ENCODE peak calls at places on chromosomes 12 and 14, in seven cellular contexts. L, K, U, R, E, X and B are unnamed samples. For H3K4me1, the result is how much of the 10 kb centered on the place peaks cover.

GRCh38 chr14:104686624-104687517 is 2.5 kb upstream of the INF2 start:
- DNase-seq in K (peak), X (no peak), E (no peak), R (no peak), L (no peak), U (no peak), B (no peak)

GRCh38 chr14:59687663-59688062 is 111.1 kb upstream of the CCDC175 start:
- DNase-seq in L (no peak), K (no peak), R (no peak), U (no peak), X (no peak), E (no peak), B (peak)

GRCh38 chr14:72892879-72893635 is 844 bp downstream of the DPF3 start:
- DNase-seq in E (peak), R (peak), U (peak), X (no peak), K (no peak), L (no peak), B (peak)

GRCh38 chr12:47722926-47723631 is 2.2 kb downstream of the ENDOU start:
- DNase-seq in L (no peak), U (no peak), X (no peak), E (no peak), R (no peak), K (no peak), B (no peak)

GRCh38 chr14:56065621-56066295 is 52.5 kb upstream of the PELI2 start:
- DNase-seq in E (no peak), K (no peak), L (no peak), R (no peak), X (no peak), U (no peak), B (no peak)

GRCh38 chr12:46770501-46771183 is 55.2 kb downstream of the SLC38A4 start:
- DNase-seq in L (no peak), X (no peak), E (peak), R (peak), U (no peak), K (no peak), B (no peak)

GRCh38 chr14:103984196-103984595 is 41.9 kb upstream of the RD3L start:
- DNase-seq in L (no peak), R (no peak), K (no peak), U (no peak), E (no peak), X (no peak), B (no peak)

GRCh38 chr12:6965714-6966113 is 4.8 kb downstream of the PHB2 start:
- DNase-seq in K (no peak), L (no peak), R (no peak), E (no peak), U (peak), X (no peak), B (no peak)

GRCh38 chr12:66232258-66232657 is 43.2 kb downstream of the IRAK3 start:
- DNase-seq in E (no peak), U (no peak), R (no peak), K (no peak), X (no peak), L (no peak), B (no peak)

GRCh38 chr12:58732894-58733293 is 187.4 kb downstream of the LRIG3 start:
- DNase-seq in R (no peak), E (peak), L (no peak), X (no peak), U (no peak), K (no peak), B (no peak)

GRCh38 chr12:71900091-71900490 is 38.6 kb upstream of the TPH2 start:
- DNase-seq in U (no peak), E (no peak), L (peak), R (peak), X (no peak), K (no peak), B (peak)

GRCh38 chr14:104431929-104432541 is 147.5 kb upstream of the C14orf180 start:
- DNase-seq in E (no peak), K (no peak), L (no peak), X (no peak), R (no peak), U (peak), B (no peak)

GRCh38 chr12:108665608-108666202 is 32.0 kb upstream of the SELPLG start:
- DNase-seq in L (no peak), K (no peak), X (no peak), R (no peak), U (no peak), E (no peak), B (no peak)

GRCh38 chr14:100375273-100375962 is 52.3 kb downstream of the SLC25A47 start:
- DNase-seq in U (peak), X (peak), R (peak), E (peak), L (no peak), K (peak), B (peak)

DNA sequence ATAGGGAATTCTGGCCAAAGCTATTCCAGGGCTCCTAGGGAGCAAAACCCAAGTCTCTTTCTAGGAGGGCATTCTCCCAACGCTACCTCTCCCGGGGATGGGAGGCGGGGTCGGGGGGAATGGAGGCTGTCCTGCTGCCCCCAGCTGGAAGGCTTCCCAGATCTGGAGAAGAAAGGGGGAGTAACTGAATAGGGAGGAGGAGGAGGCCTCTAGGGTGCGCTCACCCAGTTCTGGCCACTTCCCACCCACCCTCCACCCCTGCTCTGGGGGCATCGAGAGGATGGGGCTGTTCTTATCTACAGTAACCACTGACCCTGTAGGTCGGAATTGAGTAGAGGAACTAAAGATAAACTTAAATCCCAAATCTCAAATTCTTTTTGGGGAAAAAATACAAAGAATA is 577 bp upstream of the RNASE1 start:
- DNase-seq in K (no peak), E (no peak), U (no peak), R (no peak), X (no peak), L (no peak), B (no peak)
- H3K27ac ChIP-seq in K (no peak), E (no peak), U (no peak), R (no peak), X (no peak), L (no peak), B (no peak)

GRCh38 chr14:97253756-97254155 is 456.6 kb downstream of the VRK1 start:
- DNase-seq in E (no peak), K (no peak), U (no peak), X (no peak), R (no peak), L (no peak), B (no peak)

GRCh38 chr14:97248973-97249372 is 451.8 kb downstream of the VRK1 start:
- DNase-seq in X (no peak), R (no peak), K (no peak), U (no peak), E (no peak), L (no peak), B (no peak)

GRCh38 chr14:97246648-97247047 is 449.5 kb downstream of the VRK1 start:
- DNase-seq in K (no peak), R (no peak), U (no peak), X (no peak), L (no peak), E (no peak), B (no peak)

GRCh38 chr14:97250925-97251324 is 453.7 kb downstream of the VRK1 start:
- DNase-seq in R (no peak), L (no peak), E (no peak), U (no peak), X (no peak), K (no peak), B (no peak)

GRCh38 chr14:97251423-97252155 is 454.4 kb downstream of the VRK1 start:
- DNase-seq in E (peak), U (no peak), K (no peak), X (no peak), L (no peak), R (peak), B (no peak)
- H3K4me1 ChIP-seq in E (under half), U (under half), K (under half), X (under half), L (under half), R (under half), B (under half)

GRCh38 chr12:70637686-70638085 is 457 bp upstream of the PTPRB start:
- DNase-seq in E (no peak), U (no peak), L (no peak), R (no peak), K (no peak), X (no peak), B (no peak)
- H3K27ac ChIP-seq in E (no peak), U (no peak), L (no peak), R (no peak), K (no peak), X (no peak), B (no peak)

DNA sequence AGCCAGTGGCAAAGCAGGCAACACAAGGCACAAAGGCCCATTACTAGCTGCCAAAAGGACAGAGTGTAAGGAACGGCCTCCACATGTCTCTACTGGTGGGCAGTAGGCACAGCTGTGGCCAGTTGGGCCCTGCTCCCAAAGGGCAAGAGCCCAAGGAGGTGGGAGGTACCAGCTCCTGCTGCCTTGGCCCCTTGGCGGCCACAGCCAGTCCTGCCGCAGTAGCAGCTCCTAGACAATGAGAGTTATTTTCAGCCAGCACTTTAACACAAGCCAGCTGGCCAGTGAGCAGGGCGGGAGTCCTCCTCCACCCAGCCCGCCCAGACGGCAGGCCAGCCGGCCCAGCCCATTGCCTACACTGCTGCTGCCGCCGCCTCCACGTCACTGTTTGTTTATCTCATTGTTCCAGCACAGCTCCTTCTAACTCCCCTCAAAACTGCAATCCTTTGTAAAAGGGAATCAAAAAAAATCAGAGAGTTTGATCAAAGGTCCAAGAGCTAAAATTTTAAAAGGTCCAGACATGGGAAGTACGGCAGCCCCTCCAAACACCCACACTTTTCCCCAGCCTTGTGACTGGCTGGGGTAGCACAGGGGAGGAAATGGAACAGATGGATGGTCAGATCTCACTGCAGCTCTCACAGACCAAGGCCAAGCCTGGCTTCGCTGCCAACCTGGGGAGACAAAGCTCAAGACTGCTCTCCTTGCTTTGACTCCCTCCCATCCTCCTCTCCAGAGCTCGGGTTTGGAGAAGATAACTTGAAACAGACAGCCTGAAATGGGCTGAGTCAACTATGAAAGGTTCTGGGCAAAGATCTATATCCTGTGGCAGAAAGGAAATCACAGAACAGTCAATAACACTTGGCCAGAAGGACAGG is 33.5 kb downstream of the FMNL3 start:
- DNase-seq in U (peak), R (peak), L (no peak), E (peak), K (peak), X (no peak), B (no peak)
- H3K4me1 ChIP-seq in U (under half), R (under half), L (under half), E (under half), K (half or more), X (half or more), B (under half)

GRCh38 chr12:27555316-27555715 is 31.3 kb downstream of the PPFIBP1 start:
- DNase-seq in L (no peak), X (no peak), U (no peak), E (no peak), R (no peak), K (no peak), B (no peak)
- H3K27ac ChIP-seq in L (no peak), X (no peak), U (no peak), E (peak), R (no peak), K (peak), B (peak)

DNA sequence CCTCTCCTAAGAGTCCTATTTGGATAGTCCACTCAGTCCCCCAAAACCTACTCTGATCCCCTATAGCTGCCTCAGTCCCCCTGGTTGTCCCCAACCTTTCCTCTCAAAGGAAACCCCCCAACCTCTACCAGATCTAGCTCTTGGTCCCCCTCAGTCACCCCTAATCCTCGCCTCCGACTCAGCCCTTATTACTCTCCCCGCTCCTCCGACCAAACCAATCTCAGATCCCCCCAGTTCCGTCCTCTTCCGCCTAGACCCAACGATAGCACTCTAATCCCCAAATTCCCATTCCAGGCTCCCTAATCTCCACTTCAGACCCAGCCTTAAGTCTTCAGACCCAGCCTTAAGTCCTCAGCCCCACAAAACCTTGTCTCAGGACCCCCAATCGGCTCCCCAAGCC is 634 bp downstream of the VPS37B start:
- DNase-seq in K (no peak), R (no peak), L (no peak), E (no peak), X (no peak), U (no peak), B (no peak)
- H3K4me1 ChIP-seq in K (half or more), R (under half), L (half or more), E (under half), X (under half), U (under half), B (under half)

GRCh38 chr12:3281588-3282150 is 204.5 kb downstream of the TSPAN9 start:
- DNase-seq in X (no peak), K (no peak), L (no peak), U (no peak), R (no peak), E (no peak), B (no peak)
- H3K27ac ChIP-seq in X (no peak), K (no peak), L (no peak), U (no peak), R (no peak), E (no peak), B (no peak)